ENCODE peak calls at places on chromosomes 13 and 19, in four cellular contexts. U, D, C and V are unnamed samples.

GRCh38 chr19:33774751-33775150 is 21.9 kb upstream of the KCTD15 start:
- DNase-seq in D (no peak), C (no peak), U (no peak), V (no peak)

GRCh38 chr13:69603144-69603853 is 504.3 kb upstream of the ATXN8OS start:
- DNase-seq in D (no peak), U (no peak), C (no peak), V (no peak)

GRCh38 chr13:48404952-48405351 is 8.0 kb downstream of the LPAR6 start:
- DNase-seq in D (no peak), C (no peak), U (no peak), V (no peak)

GRCh38 chr13:35714588-35714987 is 238.1 kb upstream of the MAB21L1 start:
- DNase-seq in D (no peak), C (no peak), U (peak; percentile 71), V (no peak)

GRCh38 chr19:44585371-44586141 is 27.8 kb upstream of the IGSF23 start:
- DNase-seq in C (no peak), D (no peak), U (no peak), V (no peak)

GRCh38 chr19:46490774-46491173 is 4.9 kb downstream of the PNMA8B start:
- DNase-seq in U (no peak), D (no peak), C (no peak), V (no peak)

GRCh38 chr13:19089315-19089714 is 92.3 kb downstream of the TUBA3C start:
- DNase-seq in C (no peak), U (no peak), D (no peak), V (no peak)

GRCh38 chr19:21604941-21605548 is 99.6 kb downstream of the ZNF429 start:
- DNase-seq in C (no peak), D (no peak), U (no peak), V (no peak)

GRCh38 chr19:45876411-45877197 is 9.3 kb downstream of the IRF2BP1 start:
- DNase-seq in C (no peak), D (no peak), U (peak; percentile 61), V (no peak)

GRCh38 chr13:98890186-98890585 is 87.7 kb downstream of the DOCK9 start:
- DNase-seq in U (no peak), D (no peak), C (no peak), V (no peak)

GRCh38 chr13:111789420-111789819 is 277.5 kb upstream of the SOX1 start:
- DNase-seq in C (peak; percentile 88), D (peak; percentile 17), U (no peak), V (no peak)

GRCh38 chr13:95713651-95714050 is 36.7 kb downstream of the DNAJC3 start:
- DNase-seq in U (no peak), C (no peak), D (no peak), V (no peak)

GRCh38 chr13:110261166-110262081 is 45.5 kb downstream of the COL4A1 start:
- DNase-seq in C (no peak), D (no peak), U (peak; percentile 49), V (no peak)

GRCh38 chr13:25778808-25779207 is 273.0 kb downstream of the SHISA2 start:
- DNase-seq in D (no peak), U (no peak), C (no peak), V (no peak)

GRCh38 chr13:85379433-85379832 is 419.8 kb downstream of the SLITRK6 start:
- DNase-seq in C (no peak), U (no peak), D (no peak), V (no peak)

GRCh38 chr13:41015920-41016319 is 3.2 kb downstream of the ELF1 start:
- DNase-seq in C (no peak), U (no peak), D (no peak), V (no peak)

GRCh38 chr19:37970699-37971098 is 63.7 kb downstream of the SIPA1L3 start:
- DNase-seq in C (no peak), U (no peak), D (peak; percentile 7), V (no peak)

GRCh38 chr19:34228347-34228746 is 26.0 kb upstream of the GARRE1 start:
- DNase-seq in C (no peak), D (no peak), U (no peak), V (no peak)

GRCh38 chr13:49810825-49811526 is 18.5 kb upstream of the KPNA3 start:
- DNase-seq in C (no peak), U (no peak), D (no peak), V (no peak)

DNA sequence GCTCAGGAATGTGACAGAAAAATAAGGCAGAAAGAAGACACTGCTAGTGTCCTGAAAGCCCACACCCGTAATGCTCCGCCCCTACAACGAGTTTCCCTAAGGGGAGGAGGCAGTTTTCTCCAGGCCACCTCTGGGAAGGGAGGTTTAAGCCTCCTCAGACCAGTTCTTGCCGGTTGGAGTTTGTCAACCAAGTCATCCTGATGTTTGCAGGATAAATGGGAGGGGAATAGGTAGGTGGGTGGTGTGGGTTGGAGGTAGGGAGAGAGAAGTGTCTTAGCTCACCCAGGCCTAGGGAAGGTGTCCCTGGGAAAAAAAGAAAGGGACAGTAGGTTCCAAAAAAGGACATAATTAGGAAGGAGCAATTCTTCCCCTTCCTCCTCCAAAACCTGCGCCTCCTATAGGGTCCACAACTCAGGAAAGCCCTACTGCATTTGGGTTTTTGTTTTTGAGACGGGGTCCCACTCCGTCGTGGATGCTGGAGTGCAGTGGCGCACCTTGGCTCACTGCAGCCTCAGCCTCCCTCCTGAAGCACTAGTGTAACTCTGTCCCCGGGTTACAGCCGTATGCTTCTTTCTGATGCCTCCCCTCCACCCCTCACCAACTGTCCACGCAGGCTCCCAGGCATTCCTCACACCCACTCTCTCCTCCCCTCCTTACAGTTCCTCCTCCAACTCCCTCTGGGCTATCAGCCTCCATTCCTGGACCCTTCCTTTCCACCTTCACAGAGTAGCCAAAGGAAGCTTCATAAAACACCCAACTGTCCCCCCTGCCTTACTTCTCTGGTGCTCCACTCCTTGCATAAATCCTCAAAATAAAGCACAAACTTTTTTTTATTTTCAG is 2.0 kb upstream of the SERTAD3 start:
- DNase-seq in C (no peak), U (peak; percentile 78), D (no peak), V (no peak)
- H3K27ac ChIP-seq in C (peak overlapping the region; percentile 99), U (peak overlapping the region; percentile 85), D (no peak overlapping the region), V (peak overlapping the region; percentile 61)

GRCh38 chr13:30113983-30114491 is 193.3 kb downstream of the KATNAL1 start:
- DNase-seq in C (no peak), D (no peak), U (peak; percentile 76), V (no peak)

GRCh38 chr13:30114586-30115256 is 192.6 kb downstream of the KATNAL1 start:
- DNase-seq in C (peak; percentile 95), U (peak; percentile 95), D (peak; percentile 94), V (peak; percentile 85)

GRCh38 chr13:30113531-30113930 is 193.8 kb downstream of the KATNAL1 start:
- DNase-seq in U (no peak), D (no peak), C (no peak), V (no peak)

GRCh38 chr13:30116379-30116778 is 191.0 kb downstream of the KATNAL1 start:
- DNase-seq in C (no peak), U (no peak), D (no peak), V (no peak)

GRCh38 chr13:30115257-30115600 is 192.1 kb downstream of the KATNAL1 start:
- DNase-seq in C (no peak), D (no peak), U (no peak), V (no peak)
- H3K4me3 ChIP-seq in C (peak overlapping the region; percentile 75), D (peak overlapping the region; percentile 56), U (peak overlapping the region; percentile 62), V (peak overlapping the region; percentile 65)

DNA sequence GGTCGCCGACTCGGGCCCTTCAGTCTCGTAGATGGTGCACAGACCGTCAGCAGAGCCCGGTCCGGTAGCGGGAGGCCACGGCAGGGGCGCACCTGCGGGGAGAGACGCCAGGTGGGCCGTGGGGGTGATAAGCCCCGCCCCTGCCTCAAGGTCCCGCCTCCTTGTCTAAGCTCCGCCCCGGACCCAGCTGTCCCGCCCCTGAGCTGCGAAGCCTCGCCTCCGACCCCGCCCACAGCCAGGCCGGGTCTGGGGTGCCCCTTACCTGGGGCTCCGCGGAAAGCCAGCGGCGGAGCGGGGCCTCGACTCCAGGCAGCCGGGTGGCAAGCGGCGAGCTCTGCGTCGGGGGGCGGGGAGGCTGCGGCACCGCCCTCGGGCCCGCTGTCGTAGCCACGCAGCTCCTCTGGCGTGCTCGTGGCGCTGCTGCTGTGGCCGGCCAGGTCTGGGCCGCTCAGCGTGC is 4.7 kb downstream of the PRR36 start:
- DNase-seq in C (no peak), D (peak; percentile 74), U (peak; percentile 72), V (no peak)
- H3K27ac ChIP-seq in C (peak overlapping the region; percentile 76), D (peak overlapping the region; percentile 42), U (no peak overlapping the region), V (peak overlapping the region; percentile 24)

GRCh38 chr13:113814435-113814821 is 49.4 kb downstream of the GAS6 start:
- DNase-seq in C (no peak), D (no peak), U (no peak), V (no peak)

GRCh38 chr13:113813749-113814434 is 50.0 kb downstream of the GAS6 start:
- DNase-seq in D (no peak), C (no peak), U (no peak), V (no peak)

GRCh38 chr13:113816925-113817859 is 46.7 kb downstream of the GAS6 start:
- DNase-seq in U (peak; percentile 90), D (peak; percentile 93), C (peak; percentile 97), V (peak; percentile 68)

GRCh38 chr13:113816248-113816924 is 47.5 kb downstream of the GAS6 start:
- DNase-seq in U (no peak), C (no peak), D (no peak), V (no peak)

DNA sequence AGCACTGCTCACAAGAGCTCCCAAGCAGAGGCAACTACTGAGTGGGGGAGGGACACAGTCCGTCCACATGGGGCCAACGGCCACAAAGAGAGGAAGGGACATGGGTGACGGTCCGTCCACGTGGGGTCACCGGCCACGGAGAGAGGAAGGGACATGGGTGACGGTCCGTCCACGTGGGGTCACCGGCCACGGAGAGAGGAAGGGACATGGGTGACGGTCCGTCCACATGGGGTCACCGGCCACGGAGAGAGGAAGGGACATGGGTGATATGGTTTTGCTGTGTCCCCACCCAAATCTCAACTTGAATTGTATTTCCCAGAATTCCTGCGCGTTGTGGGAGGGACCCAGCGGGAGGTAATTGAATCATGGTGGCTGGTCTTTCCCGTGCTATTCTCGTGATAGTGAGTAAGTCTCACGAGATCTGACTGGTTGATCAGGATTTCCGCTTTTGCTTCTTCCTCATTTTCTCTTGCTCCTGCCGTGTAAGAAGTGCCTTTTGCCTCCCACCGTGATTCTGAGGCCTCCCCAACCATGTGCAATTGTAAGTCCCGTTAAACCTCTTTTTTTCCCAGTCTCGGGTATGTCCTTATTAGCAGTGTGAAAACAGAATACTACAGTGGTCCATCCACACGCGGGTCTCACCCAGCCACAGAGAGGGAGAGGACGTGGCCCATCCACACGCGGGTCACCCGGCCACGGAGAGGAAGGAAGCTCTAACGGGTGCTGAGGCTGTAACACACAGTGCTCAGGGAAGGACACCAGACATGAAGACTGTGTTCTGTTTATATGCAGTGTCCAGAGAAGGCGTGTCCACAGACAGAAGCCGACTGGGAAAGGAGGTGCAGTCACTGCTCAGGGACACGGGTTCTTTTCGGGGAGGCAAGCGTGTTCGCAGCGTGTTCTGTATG is 48.5 kb downstream of the GAS6 start:
- DNase-seq in U (no peak), D (no peak), C (no peak), V (no peak)
- H3K4me3 ChIP-seq in U (no peak overlapping the region), D (peak overlapping the region; percentile 40), C (peak overlapping the region; percentile 26), V (no peak overlapping the region)

GRCh38 chr13:33261426-33262068 is 24.0 kb downstream of the STARD13 start:
- DNase-seq in D (no peak), C (no peak), U (no peak), V (no peak)
- H3K27ac ChIP-seq in D (peak overlapping the region; percentile 12), C (peak overlapping the region; percentile 78), U (no peak overlapping the region), V (no peak overlapping the region)

GRCh38 chr13:28640861-28641599 is 17.9 kb upstream of the POMP start:
- DNase-seq in C (no peak), D (no peak), U (no peak), V (no peak)
- H3K4me3 ChIP-seq in C (no peak overlapping the region), D (no peak overlapping the region), U (no peak overlapping the region), V (no peak overlapping the region)

GRCh38 chr13:28163587-28163986 is 25.2 kb downstream of the PAN3 start:
- DNase-seq in D (no peak), C (no peak), U (no peak), V (no peak)
- H3K27ac ChIP-seq in D (no peak overlapping the region), C (no peak overlapping the region), U (no peak overlapping the region), V (no peak overlapping the region)